ENCODE peak calls at places on chromosomes 13 and 19, in ten cellular contexts. Q is SK-N-SH; A is endothelial cell of umbilical vein; Y is HS-5; D is esophagus squamous epithelium; W is stimulated activated CD4-positive, alpha-beta T cell treated with anti-CD3 and anti-CD28 coated beads, Interleukin-12 subunit alpha, Interleukin-12 subunit beta, amount 100 ng/mL, for 24 hours; M is SW 1271; V is T-helper 17 cell; T is cardiac muscle cell; B is hepatocyte. Z is an unnamed sample.

GRCh38 chr13:48232420-48233096 is 448 bp upstream of the ITM2B start:
- DNase-seq in Q (no peak), A (peak), Y (no peak), D (no peak), W (no peak), M (no peak), V (no peak), T (no peak), B (no peak), Z (no peak)

GRCh38 chr19:13537454-13537853 is 31.2 kb upstream of the CACNA1A start:
- DNase-seq in Q (no peak), A (no peak), Y (no peak), D (no peak), W (no peak), M (no peak), V (no peak), T (no peak), B (no peak), Z (no peak)

GRCh38 chr19:7427944-7428343 is 60.9 kb downstream of the PEX11G start:
- DNase-seq in Q (no peak), A (no peak), Y (no peak), D (no peak), W (no peak), M (no peak), V (no peak), T (no peak), B (no peak), Z (no peak)

GRCh38 chr13:99614465-99614885 is 113.2 kb downstream of the TM9SF2 start:
- DNase-seq in Q (peak), A (peak), Y (no peak), D (no peak), W (no peak), M (no peak), V (no peak), T (peak), B (peak), Z (no peak)

GRCh38 chr13:91534996-91535395 is 136.6 kb downstream of the GPC5 start:
- DNase-seq in Q (no peak), A (no peak), Y (no peak), D (no peak), W (no peak), M (no peak), V (no peak), T (no peak), B (no peak), Z (no peak)

GRCh38 chr13:47109028-47109427 is 212.2 kb upstream of the HTR2A start:
- DNase-seq in Q (no peak), A (no peak), Y (no peak), D (no peak), W (no peak), M (no peak), V (no peak), T (peak), B (no peak), Z (no peak)

GRCh38 chr13:90709329-90709728 is 638.2 kb upstream of the MIR17HG start:
- DNase-seq in Q (no peak), A (no peak), Y (no peak), D (no peak), W (no peak), M (no peak), V (no peak), T (no peak), B (no peak), Z (no peak)

GRCh38 chr13:110232756-110233155 is 74.2 kb downstream of the COL4A1 start:
- DNase-seq in Q (no peak), A (no peak), Y (no peak), D (no peak), W (no peak), M (no peak), V (no peak), T (peak), B (no peak), Z (no peak)

GRCh38 chr19:54482889-54483288 is 9.8 kb upstream of the CDC42EP5 start:
- DNase-seq in Q (no peak), A (no peak), Y (no peak), D (no peak), W (no peak), M (no peak), V (no peak), T (no peak), B (no peak), Z (no peak)

GRCh38 chr13:40309881-40310280 is 356.6 kb downstream of the FOXO1 start:
- DNase-seq in Q (no peak), A (no peak), Y (no peak), D (no peak), W (no peak), M (no peak), V (no peak), T (no peak), B (no peak), Z (no peak)

GRCh38 chr19:48568345-48568886 is 16.4 kb downstream of the SULT2B1 start:
- DNase-seq in Q (peak), A (peak), Y (peak), D (no peak), W (no peak), M (peak), V (no peak), T (peak), B (peak), Z (peak)

GRCh38 chr13:112116187-112116950 is 49.4 kb downstream of the SOX1 start:
- DNase-seq in Q (no peak), A (no peak), Y (no peak), D (no peak), W (no peak), M (no peak), V (no peak), T (no peak), B (no peak), Z (no peak)

GRCh38 chr19:4115050-4115817 is 8.7 kb downstream of the MAP2K2 start:
- DNase-seq in Q (peak), A (no peak), Y (no peak), D (no peak), W (no peak), M (no peak), V (peak), T (no peak), B (no peak), Z (no peak)

GRCh38 chr13:42720116-42720857 is 61.1 kb upstream of the FAM216B start:
- DNase-seq in Q (no peak), A (peak), Y (peak), D (no peak), W (no peak), M (peak), V (no peak), T (peak), B (peak), Z (peak)

GRCh38 chr19:33280351-33280921 is 21.9 kb downstream of the CEBPA start:
- DNase-seq in Q (no peak), A (no peak), Y (no peak), D (no peak), W (no peak), M (no peak), V (no peak), T (no peak), B (no peak), Z (no peak)

GRCh38 chr13:35716644-35717170 is 240.2 kb upstream of the MAB21L1 start:
- DNase-seq in Q (no peak), A (no peak), Y (no peak), D (no peak), W (no peak), M (no peak), V (no peak), T (no peak), B (no peak), Z (no peak)

GRCh38 chr13:110965038-110965754 is 50.3 kb upstream of the ANKRD10 start:
- DNase-seq in Q (no peak), A (peak), Y (peak), D (no peak), W (no peak), M (no peak), V (no peak), T (peak), B (peak), Z (no peak)

GRCh38 chr19:46721269-46722003 is 4.5 kb upstream of the PRKD2 start:
- DNase-seq in Q (peak), A (no peak), Y (no peak), D (no peak), W (no peak), M (no peak), V (no peak), T (no peak), B (no peak), Z (no peak)

GRCh38 chr13:101916108-101916757 is 463.8 kb downstream of the ITGBL1 start:
- DNase-seq in Q (peak), A (no peak), Y (no peak), D (no peak), W (no peak), M (no peak), V (no peak), T (peak), B (peak), Z (no peak)